ENCODE peak calls at places on chromosomes 3 and 15, in four cellular contexts. One of them, this sample, is unnamed.
A peak's percentile ranks its signal among the peaks of the same experiment; 100 is the strongest.

GRCh38 chr15:52678036-52678467 is 1.1 kb downstream of the ATOSA start:
- DNase-seq in heart right ventricle: peak; percentile 70
- DNase-seq in mammary epithelial cell: peak; percentile 66
- DNase-seq in uterus: peak; percentile 48
- DNase-seq in this sample: peak; percentile 19

GRCh38 chr15:90016721-90017120 is 15.6 kb downstream of the ZNF710 start:
- DNase-seq in heart right ventricle: no peak
- DNase-seq in mammary epithelial cell: no peak
- DNase-seq in uterus: no peak
- DNase-seq in this sample: no peak

GRCh38 chr3:193800138-193801043 is 207.4 kb downstream of the OPA1 start:
- DNase-seq in mammary epithelial cell: no peak
- DNase-seq in heart right ventricle: no peak
- DNase-seq in uterus: no peak
- DNase-seq in this sample: no peak

GRCh38 chr3:107969994-107970896 is 120.6 kb downstream of the CD47 start:
- DNase-seq in heart right ventricle: peak; percentile 24
- DNase-seq in uterus: no peak
- DNase-seq in mammary epithelial cell: peak; percentile 67
- DNase-seq in this sample: no peak

GRCh38 chr3:102068327-102068726 is 219.0 kb downstream of the NFKBIZ start:
- DNase-seq in uterus: no peak
- DNase-seq in heart right ventricle: no peak
- DNase-seq in mammary epithelial cell: peak; percentile 67
- DNase-seq in this sample: no peak

GRCh38 chr15:71599404-71600225 is 210.7 kb upstream of the NR2E3 start:
- DNase-seq in uterus: peak; percentile 39
- DNase-seq in mammary epithelial cell: no peak
- DNase-seq in heart right ventricle: peak; percentile 22
- DNase-seq in this sample: no peak

GRCh38 chr15:66477011-66477410 is 20.6 kb downstream of the SNAPC5 start:
- DNase-seq in uterus: no peak
- DNase-seq in mammary epithelial cell: no peak
- DNase-seq in heart right ventricle: no peak
- DNase-seq in this sample: no peak

GRCh38 chr3:189278211-189278610 is 106.4 kb downstream of the TPRG1 start:
- DNase-seq in uterus: no peak
- DNase-seq in heart right ventricle: no peak
- DNase-seq in mammary epithelial cell: no peak
- DNase-seq in this sample: no peak

GRCh38 chr3:195102609-195103467 is 168.1 kb downstream of the XXYLT1 start:
- DNase-seq in mammary epithelial cell: peak; percentile 91
- DNase-seq in heart right ventricle: peak; percentile 67
- DNase-seq in uterus: peak; percentile 47
- DNase-seq in this sample: peak; percentile 95

DNA sequence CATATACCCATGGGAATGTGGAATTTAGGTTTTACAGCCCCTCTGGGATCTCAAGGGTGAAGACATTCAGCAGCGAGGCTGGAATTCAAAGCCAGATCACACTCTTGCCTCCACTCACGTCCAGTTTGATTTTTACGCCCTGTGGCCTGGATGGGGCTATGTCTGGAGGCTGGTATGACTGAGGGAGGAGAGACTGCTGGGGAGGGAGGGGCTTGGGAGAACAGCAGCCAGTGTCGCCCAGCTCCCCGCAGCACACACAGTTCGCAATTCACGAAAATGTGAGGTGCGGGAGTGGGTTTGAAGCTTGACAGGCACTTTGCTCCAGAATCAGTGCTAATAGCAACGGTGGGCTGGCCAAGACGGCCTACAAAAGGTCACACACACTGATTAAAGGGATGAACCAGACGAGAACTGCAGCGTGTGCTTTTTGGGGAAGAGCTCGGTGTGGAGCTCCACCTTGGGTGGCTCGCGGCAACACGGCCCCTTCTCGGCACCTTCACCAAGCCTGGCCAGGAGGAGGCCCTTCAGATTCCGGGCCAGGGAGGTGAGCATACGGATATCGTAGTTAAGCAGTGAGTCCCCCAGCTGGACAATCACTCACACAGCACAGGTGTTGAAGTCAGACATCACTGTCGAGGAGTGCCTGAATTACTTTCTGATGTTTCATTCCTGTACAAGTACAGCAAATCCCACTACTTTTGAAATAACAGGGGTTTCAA is 16.4 kb downstream of the EHD4 start:
- DNase-seq in mammary epithelial cell: no peak
- DNase-seq in heart right ventricle: no peak
- DNase-seq in uterus: no peak
- DNase-seq in this sample: no peak
- TF ChIP-seq CTCF in mammary epithelial cell: no peak
- TF ChIP-seq CTCF in heart right ventricle: peak; percentile 8
- TF ChIP-seq CTCF in uterus: no peak
- TF ChIP-seq CTCF in this sample: no peak

GRCh38 chr15:84983299-84983698 is 1.6 kb downstream of the PDE8A start:
- DNase-seq in mammary epithelial cell: no peak
- DNase-seq in uterus: no peak
- DNase-seq in heart right ventricle: no peak
- DNase-seq in this sample: no peak
- H3K4me3 ChIP-seq in mammary epithelial cell: no peak overlapping the region
- H3K4me3 ChIP-seq in uterus: peak overlapping the region; percentile 82
- H3K4me3 ChIP-seq in heart right ventricle: peak overlapping the region; percentile 73
- H3K4me3 ChIP-seq in this sample: peak overlapping the region; percentile 70

GRCh38 chr3:45187597-45188210 is 38.4 kb downstream of the TMEM158 start:
- DNase-seq in heart right ventricle: no peak
- DNase-seq in mammary epithelial cell: peak; percentile 70
- DNase-seq in uterus: no peak
- DNase-seq in this sample: no peak

GRCh38 chr3:45185461-45185860 is 39.3 kb upstream of the CDCP1 start:
- DNase-seq in heart right ventricle: no peak
- DNase-seq in uterus: no peak
- DNase-seq in mammary epithelial cell: no peak
- DNase-seq in this sample: no peak

GRCh38 chr3:45185052-45185451 is 38.9 kb upstream of the CDCP1 start:
- DNase-seq in heart right ventricle: no peak
- DNase-seq in mammary epithelial cell: no peak
- DNase-seq in uterus: no peak
- DNase-seq in this sample: no peak

GRCh38 chr3:45188714-45189659 is 37.1 kb downstream of the TMEM158 start:
- DNase-seq in heart right ventricle: no peak
- DNase-seq in mammary epithelial cell: no peak
- DNase-seq in uterus: no peak
- DNase-seq in this sample: no peak

GRCh38 chr3:45186871-45187270 is 39.2 kb downstream of the TMEM158 start:
- DNase-seq in uterus: no peak
- DNase-seq in heart right ventricle: no peak
- DNase-seq in mammary epithelial cell: no peak
- DNase-seq in this sample: no peak
- TF ChIP-seq CTCF in uterus: no peak
- TF ChIP-seq CTCF in heart right ventricle: no peak
- TF ChIP-seq CTCF in mammary epithelial cell: no peak
- TF ChIP-seq CTCF in this sample: no peak

GRCh38 chr3:37808656-37809055 is 53.0 kb upstream of the CTDSPL start:
- DNase-seq in uterus: no peak
- DNase-seq in mammary epithelial cell: no peak
- DNase-seq in heart right ventricle: no peak
- DNase-seq in this sample: no peak
- H3K4me3 ChIP-seq in uterus: no peak overlapping the region
- H3K4me3 ChIP-seq in mammary epithelial cell: no peak overlapping the region
- H3K4me3 ChIP-seq in heart right ventricle: no peak overlapping the region
- H3K4me3 ChIP-seq in this sample: no peak overlapping the region

GRCh38 chr3:30440147-30440604 is 166.2 kb upstream of the TGFBR2 start:
- DNase-seq in heart right ventricle: no peak
- DNase-seq in uterus: no peak
- DNase-seq in mammary epithelial cell: no peak
- DNase-seq in this sample: no peak
- TF ChIP-seq CTCF in heart right ventricle: no peak
- TF ChIP-seq CTCF in uterus: no peak
- TF ChIP-seq CTCF in mammary epithelial cell: no peak
- TF ChIP-seq CTCF in this sample: no peak

DNA sequence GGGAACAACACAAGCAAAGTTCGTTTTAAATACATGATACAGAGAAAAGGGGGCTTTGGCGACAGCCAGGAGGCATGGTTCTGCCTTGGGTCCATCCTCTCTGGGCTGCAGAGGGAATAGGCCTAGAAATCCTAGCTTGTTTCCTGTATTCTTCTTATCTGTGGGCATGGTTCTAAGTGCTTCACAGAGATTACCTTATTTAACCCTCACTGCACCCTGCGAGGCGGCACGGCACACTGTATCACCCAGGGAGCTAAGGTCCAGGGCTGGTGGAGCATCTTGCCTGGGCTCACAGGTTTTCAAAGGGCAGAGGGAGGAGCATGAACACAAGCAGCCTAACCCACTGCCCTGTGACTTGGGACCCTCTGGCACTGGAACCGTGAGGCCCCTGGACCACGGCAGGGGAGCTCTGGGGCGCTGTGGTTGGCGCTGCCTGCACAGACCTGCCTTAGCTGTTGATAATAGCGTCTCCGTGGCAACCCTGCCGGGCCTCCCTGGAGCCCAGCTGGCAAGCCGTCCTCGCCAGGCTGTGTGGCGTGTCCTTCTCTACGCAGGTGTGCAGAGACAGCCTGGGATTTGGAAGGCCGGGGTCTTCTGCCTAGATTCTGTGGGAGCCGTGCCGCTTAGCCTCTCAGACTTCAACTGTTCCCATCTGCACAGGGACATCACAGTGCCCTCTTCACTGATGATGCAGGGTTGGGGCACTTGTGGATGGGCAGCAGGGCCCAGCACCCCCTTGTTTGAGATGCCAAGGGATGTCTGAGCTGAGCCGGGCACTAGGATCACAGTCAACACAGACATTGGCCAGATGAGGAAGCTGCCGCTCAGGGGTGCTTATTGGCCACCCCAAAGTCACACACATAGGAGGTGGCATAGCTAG is 154.6 kb upstream of the TLE3 start:
- DNase-seq in uterus: no peak
- DNase-seq in heart right ventricle: no peak
- DNase-seq in mammary epithelial cell: peak; percentile 43
- DNase-seq in this sample: no peak
- H3K4me3 ChIP-seq in uterus: no peak overlapping the region
- H3K4me3 ChIP-seq in heart right ventricle: no peak overlapping the region
- H3K4me3 ChIP-seq in mammary epithelial cell: no peak overlapping the region
- H3K4me3 ChIP-seq in this sample: no peak overlapping the region

DNA sequence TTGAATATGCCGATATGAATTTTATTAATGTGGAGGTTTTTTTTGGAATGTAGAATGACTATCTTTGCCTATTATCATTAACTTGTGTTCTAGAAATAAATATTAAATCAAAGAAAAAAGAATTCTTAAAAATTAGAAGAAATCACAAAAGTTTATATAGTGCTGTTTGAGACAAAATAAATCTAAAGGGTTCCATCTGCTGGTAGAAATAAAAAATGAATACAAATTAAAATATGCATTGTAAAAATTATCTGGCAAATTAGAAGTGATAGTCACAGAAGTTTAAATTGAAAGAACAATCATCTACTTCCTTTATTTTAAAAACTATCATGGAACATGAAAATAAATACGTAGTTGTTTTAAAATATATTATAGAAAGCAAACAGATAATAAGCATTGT is 22.7 kb upstream of the ZBTB20 start:
- DNase-seq in heart right ventricle: no peak
- DNase-seq in mammary epithelial cell: no peak
- DNase-seq in uterus: no peak
- DNase-seq in this sample: no peak
- TF ChIP-seq CTCF in heart right ventricle: peak; percentile 47
- TF ChIP-seq CTCF in mammary epithelial cell: no peak
- TF ChIP-seq CTCF in uterus: peak; percentile 29
- TF ChIP-seq CTCF in this sample: no peak

GRCh38 chr3:67804089-67804488 is 149.7 kb upstream of the SUCLG2 start:
- DNase-seq in uterus: no peak
- DNase-seq in heart right ventricle: no peak
- DNase-seq in mammary epithelial cell: no peak
- DNase-seq in this sample: no peak
- H3K4me3 ChIP-seq in uterus: no peak overlapping the region
- H3K4me3 ChIP-seq in heart right ventricle: no peak overlapping the region
- H3K4me3 ChIP-seq in mammary epithelial cell: no peak overlapping the region
- H3K4me3 ChIP-seq in this sample: no peak overlapping the region

GRCh38 chr15:68231102-68231818 is 1.7 kb upstream of the CLN6 start:
- DNase-seq in mammary epithelial cell: no peak
- DNase-seq in heart right ventricle: no peak
- DNase-seq in uterus: no peak
- DNase-seq in this sample: no peak

GRCh38 chr15:68228143-68228970 is 1.2 kb downstream of the CLN6 start:
- DNase-seq in mammary epithelial cell: peak; percentile 28
- DNase-seq in heart right ventricle: no peak
- DNase-seq in uterus: no peak
- DNase-seq in this sample: no peak

GRCh38 chr15:68229386-68230156 is at the start of gene CLN6:
- DNase-seq in uterus: peak; percentile 80
- DNase-seq in heart right ventricle: peak; percentile 78
- DNase-seq in mammary epithelial cell: peak; percentile 83
- DNase-seq in this sample: peak; percentile 57

GRCh38 chr15:68228971-68229385 is 550 bp downstream of the CLN6 start:
- DNase-seq in uterus: no peak
- DNase-seq in mammary epithelial cell: no peak
- DNase-seq in heart right ventricle: no peak
- DNase-seq in this sample: no peak

DNA sequence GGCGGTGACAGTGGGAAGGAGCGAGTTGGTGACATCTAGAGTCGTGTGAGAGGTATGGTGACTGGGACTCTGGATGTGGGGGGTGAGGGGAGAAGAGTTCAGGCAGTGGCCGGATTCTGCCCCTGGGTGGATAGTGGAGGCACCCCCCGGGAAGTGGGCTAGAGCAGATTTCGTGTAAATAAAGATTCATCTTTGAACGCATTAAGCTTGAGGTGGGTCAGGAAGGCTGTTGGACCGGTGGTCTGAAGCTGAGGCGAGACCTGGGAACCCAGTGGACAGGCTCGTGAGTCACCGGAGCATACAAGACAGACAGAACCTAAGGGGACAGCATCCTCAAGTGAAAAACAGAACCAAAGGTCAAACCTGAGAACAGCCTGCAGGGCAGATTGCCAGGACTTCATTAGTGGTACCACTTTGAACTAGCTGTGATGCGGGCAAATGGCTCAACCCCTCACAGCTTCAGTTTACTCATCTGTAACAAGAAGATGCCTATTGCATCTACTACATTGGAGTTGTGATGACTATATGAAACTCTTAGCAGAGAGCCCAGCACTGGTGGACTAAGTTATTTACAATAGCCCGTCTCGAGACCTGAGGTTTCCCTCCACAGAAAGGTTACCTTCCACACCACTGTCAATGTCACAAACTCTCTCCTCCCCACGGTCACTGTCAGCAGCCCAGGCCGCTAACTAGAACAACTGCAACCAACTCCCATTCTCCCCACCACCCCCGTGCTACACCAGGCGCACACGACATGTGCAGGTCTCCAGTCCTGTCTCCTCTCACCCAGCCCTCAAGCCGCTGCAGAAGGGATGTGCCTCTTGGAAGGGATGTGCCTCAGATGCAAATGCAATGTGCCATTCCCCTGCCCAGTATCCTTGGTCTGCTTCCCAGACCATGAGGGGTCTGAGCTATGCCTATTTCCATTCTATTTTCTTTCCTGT is 901 bp upstream of the CLN6 start:
- DNase-seq in heart right ventricle: no peak
- DNase-seq in uterus: no peak
- DNase-seq in mammary epithelial cell: no peak
- DNase-seq in this sample: no peak
- TF ChIP-seq CTCF in heart right ventricle: no peak
- TF ChIP-seq CTCF in uterus: no peak
- TF ChIP-seq CTCF in mammary epithelial cell: no peak
- TF ChIP-seq CTCF in this sample: no peak

This sample was measured in HFF-Myc.